ENCODE peak calls at places on chromosomes 16 and 17, in six cellular contexts. B, J, I, U, P and M are unnamed samples.

GRCh38 chr16:772959-773358 is 12.4 kb downstream of the MSLN start:
- DNase-seq in B (no peak), J (no peak), I (no peak), U (no peak), P (no peak), M (no peak)

GRCh38 chr16:49023095-49023494 is 258.5 kb downstream of the CBLN1 start:
- DNase-seq in B (peak), J (no peak), I (no peak), U (no peak), P (no peak), M (no peak)

GRCh38 chr16:51820176-51820575 is 669.1 kb upstream of the SALL1 start:
- DNase-seq in B (no peak), J (no peak), I (no peak), U (no peak), P (no peak), M (no peak)

GRCh38 chr16:56847173-56847948 is 17.6 kb upstream of the SLC12A3 start:
- DNase-seq in B (no peak), J (no peak), I (no peak), U (no peak), P (peak), M (no peak)

GRCh38 chr17:49217651-49218413 is 7.3 kb downstream of the ABI3 start:
- DNase-seq in B (no peak), J (peak), I (no peak), U (peak), P (no peak), M (peak)

GRCh38 chr16:1134776-1135458 is 18.0 kb upstream of the CACNA1H start:
- DNase-seq in B (no peak), J (no peak), I (no peak), U (no peak), P (no peak), M (no peak)

GRCh38 chr17:40432864-40433528 is 10.3 kb upstream of the IGFBP4 start:
- DNase-seq in B (no peak), J (no peak), I (peak), U (no peak), P (peak), M (peak)

GRCh38 chr17:82399030-82399429 is 19.1 kb upstream of the HEXD start:
- DNase-seq in B (peak), J (no peak), I (peak), U (no peak), P (peak), M (peak)

GRCh38 chr17:32152130-32152529 is 9.8 kb downstream of the RHOT1 start:
- DNase-seq in B (no peak), J (no peak), I (no peak), U (no peak), P (no peak), M (peak)

GRCh38 chr17:47674503-47674902 is 19.5 kb upstream of the TBKBP1 start:
- DNase-seq in B (no peak), J (no peak), I (no peak), U (no peak), P (no peak), M (no peak)

GRCh38 chr17:7235693-7236665 is 1.7 kb upstream of the DVL2 start:
- DNase-seq in B (no peak), J (no peak), I (no peak), U (no peak), P (peak), M (peak)

GRCh38 chr16:3158014-3158497 is 23.2 kb downstream of the ZNF213 start:
- DNase-seq in B (no peak), J (no peak), I (no peak), U (peak), P (no peak), M (no peak)

GRCh38 chr16:49463529-49463928 is 89.9 kb downstream of the C16orf78 start:
- DNase-seq in B (no peak), J (peak), I (no peak), U (no peak), P (no peak), M (no peak)

GRCh38 chr16:14300631-14301149 is 229.6 kb downstream of the MRTFB start:
- DNase-seq in B (peak), J (peak), I (peak), U (peak), P (peak), M (peak)

GRCh38 chr17:33137411-33137810 is 145.8 kb downstream of the SPACA3 start:
- DNase-seq in B (no peak), J (no peak), I (no peak), U (no peak), P (no peak), M (no peak)

GRCh38 chr17:55533611-55534010 is 22.4 kb upstream of the SMIM36 start:
- DNase-seq in B (no peak), J (no peak), I (no peak), U (no peak), P (no peak), M (no peak)

GRCh38 chr17:56478836-56479447 is 114.6 kb upstream of the NOG start:
- DNase-seq in B (no peak), J (no peak), I (no peak), U (no peak), P (no peak), M (no peak)

GRCh38 chr17:43338886-43339516 is 59.8 kb upstream of the ARL4D start:
- DNase-seq in B (no peak), J (peak), I (peak), U (peak), P (peak), M (peak)

GRCh38 chr16:86580798-86581185 is 2.4 kb downstream of the FOXL1 start:
- DNase-seq in B (no peak), J (no peak), I (no peak), U (no peak), P (no peak), M (no peak)

GRCh38 chr16:27843800-27844199 is 219.7 kb downstream of the GSG1L start:
- DNase-seq in B (no peak), J (no peak), I (no peak), U (no peak), P (peak), M (no peak)

GRCh38 chr17:73936908-73937627 is 266.4 kb upstream of the RPL38 start:
- DNase-seq in B (no peak), J (no peak), I (no peak), U (no peak), P (no peak), M (no peak)

GRCh38 chr17:57599271-57600045 is 145.6 kb downstream of the CCDC182 start:
- DNase-seq in B (no peak), J (no peak), I (no peak), U (no peak), P (no peak), M (no peak)

GRCh38 chr16:65660390-65660789 is 538.5 kb upstream of the CDH11 start:
- DNase-seq in B (no peak), J (no peak), I (peak), U (no peak), P (no peak), M (no peak)

GRCh38 chr16:8751481-8752311 is 45.7 kb downstream of the TMEM186 start:
- DNase-seq in B (peak), J (no peak), I (peak), U (no peak), P (peak), M (no peak)